ENCODE peak calls at places on chromosomes 4 and X, in five cellular contexts. W, B, C, N and R are unnamed samples.

GRCh38 chr4:2940267-2941137 is 22.7 kb downstream of the NOP14 start:
- DNase-seq in W (no peak), B (no peak), N (no peak), C (no peak), R (no peak)

GRCh38 chr4:3851211-3851610 is 85.0 kb downstream of the ADRA2C start:
- DNase-seq in B (no peak), W (peak; percentile 71), C (no peak), N (no peak), R (no peak)

GRCh38 chrX:153397256-153397960 is 3.7 kb downstream of the PNMA6E start:
- DNase-seq in W (no peak), C (no peak), B (no peak), N (no peak), R (no peak)

GRCh38 chr4:8157944-8158709 is 486 bp downstream of the ABLIM2 start:
- DNase-seq in C (peak; percentile 43), B (no peak), W (no peak), N (no peak), R (no peak)

GRCh38 chr4:71290074-71290473 is 48.7 kb upstream of the SLC4A4 start:
- DNase-seq in W (no peak), N (no peak), B (no peak), C (no peak), R (no peak)

GRCh38 chr4:87530868-87531267 is 1.7 kb upstream of the SPARCL1 start:
- DNase-seq in W (peak; percentile 52), C (no peak), B (no peak), N (no peak), R (no peak)

GRCh38 chr4:140856692-140857091 is 100.5 kb upstream of the TBC1D9 start:
- DNase-seq in C (peak; percentile 45), N (no peak), B (peak; percentile 11), W (peak; percentile 28), R (no peak)

GRCh38 chr4:153748378-153748777 is 11.4 kb downstream of the RNF175 start:
- DNase-seq in N (no peak), B (no peak), W (peak; percentile 35), C (no peak), R (no peak)

GRCh38 chr4:120703908-120704307 is 218.6 kb downstream of the PRDM5 start:
- DNase-seq in N (no peak), C (no peak), B (no peak), W (no peak), R (no peak)

GRCh38 chrX:47191806-47192401 is 1.7 kb upstream of the UBA1 start:
- DNase-seq in C (no peak), B (no peak), W (no peak), N (no peak), R (peak; percentile 55)

GRCh38 chrX:17822351-17822750 is 38.7 kb downstream of the RAI2 start:
- DNase-seq in W (no peak), N (no peak), C (no peak), B (no peak), R (no peak)

GRCh38 chrX:153636716-153637115 is 10.3 kb upstream of the DUSP9 start:
- DNase-seq in W (no peak), C (no peak), B (no peak), N (no peak), R (no peak)

GRCh38 chr4:2159931-2160330 is 82.0 kb downstream of the HAUS3 start:
- DNase-seq in B (no peak), C (no peak), N (no peak), W (peak; percentile 26), R (no peak)

GRCh38 chr4:113256946-113257345 is 207.5 kb downstream of the ANK2 start:
- DNase-seq in W (peak; percentile 81), B (no peak), N (no peak), C (no peak), R (no peak)

GRCh38 chr4:186204103-186204559 is 12.8 kb downstream of the CYP4V2 start:
- DNase-seq in B (no peak), N (no peak), C (peak; percentile 76), W (peak; percentile 84), R (no peak)

GRCh38 chrX:107574054-107574683 is 54.1 kb upstream of the PRPS1 start:
- DNase-seq in B (no peak), N (no peak), C (no peak), W (peak; percentile 87), R (no peak)

GRCh38 chrX:132414404-132414803 is 74.4 kb downstream of the MBNL3 start:
- DNase-seq in W (no peak), C (no peak), B (no peak), N (no peak), R (no peak)

GRCh38 chr4:7367894-7368293 is 66.8 kb downstream of the PSAPL1 start:
- DNase-seq in W (no peak), B (no peak), C (no peak), N (no peak), R (no peak)

GRCh38 chr4:125316391-125316780 is 1.6 kb downstream of the FAT4 start:
- DNase-seq in B (no peak), W (no peak), N (peak; percentile 27), C (no peak), R (no peak)

GRCh38 chr4:53591372-53591892 is at the start of gene LNX1:
- DNase-seq in N (no peak), C (no peak), B (no peak), W (no peak), R (no peak)

GRCh38 chr4:25915359-25915716 is 1.3 kb downstream of the SMIM20 start:
- DNase-seq in B (no peak), N (no peak), W (peak; percentile 36), C (no peak), R (no peak)